ENCODE peak calls at places on chromosomes 2 and 18, in six cellular contexts. E, Q, P, L, X and R are unnamed samples.

GRCh38 chr2:128832946-128833560 is 514.4 kb upstream of the HS6ST1 start:
- DNase-seq in E (no peak), Q (no peak), P (no peak), L (no peak), X (no peak), R (peak; percentile 37)

GRCh38 chr2:119136093-119136492 is 22.5 kb downstream of the C1QL2 start:
- DNase-seq in E (no peak), Q (peak; percentile 8), P (no peak), L (no peak), X (peak; percentile 51), R (no peak)

GRCh38 chr2:230879271-230879882 is 14.6 kb downstream of the ITM2C start:
- DNase-seq in E (peak; percentile 56), Q (no peak), P (no peak), L (no peak), X (no peak), R (no peak)

GRCh38 chr2:46547223-46548102 is 68.1 kb downstream of the TMEM247 start:
- DNase-seq in E (no peak), Q (no peak), P (no peak), L (no peak), X (no peak), R (no peak)

GRCh38 chr2:349390-349789 is 61.5 kb upstream of the ALKAL2 start:
- DNase-seq in E (no peak), Q (no peak), P (no peak), L (no peak), X (no peak), R (no peak)

GRCh38 chr2:102657770-102658169 is 38.4 kb downstream of the SLC9A2 start:
- DNase-seq in E (no peak), Q (no peak), P (no peak), L (no peak), X (peak; percentile 65), R (no peak)

GRCh38 chr2:237012021-237012420 is 73.7 kb upstream of the COPS8 start:
- DNase-seq in E (no peak), Q (no peak), P (no peak), L (no peak), X (no peak), R (peak; percentile 80)

GRCh38 chr2:88108796-88109195 is 19.1 kb downstream of the FABP1 start:
- DNase-seq in E (no peak), Q (no peak), P (no peak), L (no peak), X (no peak), R (no peak)

GRCh38 chr2:233448220-233448559 is 93.9 kb downstream of the DGKD start:
- DNase-seq in E (no peak), Q (no peak), P (no peak), L (peak; percentile 48), X (peak; percentile 17), R (peak; percentile 37)

GRCh38 chr2:55743583-55743982 is 49.9 kb upstream of the PNPT1 start:
- DNase-seq in E (no peak), Q (peak; percentile 87), P (no peak), L (no peak), X (peak; percentile 50), R (no peak)

GRCh38 chr2:169162613-169163012 is 93.2 kb downstream of the DHRS9 start:
- DNase-seq in E (no peak), Q (no peak), P (no peak), L (no peak), X (no peak), R (no peak)

GRCh38 chr18:2850816-2851215 is 4.0 kb downstream of the EMILIN2 start:
- DNase-seq in E (no peak), Q (peak; percentile 32), P (no peak), L (no peak), X (no peak), R (no peak)

GRCh38 chr18:67586101-67586500 is 69.6 kb upstream of the DSEL start:
- DNase-seq in E (no peak), Q (no peak), P (no peak), L (no peak), X (no peak), R (no peak)

GRCh38 chr2:3433339-3433699 is 53.8 kb downstream of the TRAPPC12 start:
- DNase-seq in E (no peak), Q (no peak), P (no peak), L (no peak), X (no peak), R (no peak)

GRCh38 chr2:197927994-197928393 is 123.6 kb downstream of the PLCL1 start:
- DNase-seq in E (no peak), Q (peak; percentile 34), P (no peak), L (no peak), X (no peak), R (no peak)

DNA sequence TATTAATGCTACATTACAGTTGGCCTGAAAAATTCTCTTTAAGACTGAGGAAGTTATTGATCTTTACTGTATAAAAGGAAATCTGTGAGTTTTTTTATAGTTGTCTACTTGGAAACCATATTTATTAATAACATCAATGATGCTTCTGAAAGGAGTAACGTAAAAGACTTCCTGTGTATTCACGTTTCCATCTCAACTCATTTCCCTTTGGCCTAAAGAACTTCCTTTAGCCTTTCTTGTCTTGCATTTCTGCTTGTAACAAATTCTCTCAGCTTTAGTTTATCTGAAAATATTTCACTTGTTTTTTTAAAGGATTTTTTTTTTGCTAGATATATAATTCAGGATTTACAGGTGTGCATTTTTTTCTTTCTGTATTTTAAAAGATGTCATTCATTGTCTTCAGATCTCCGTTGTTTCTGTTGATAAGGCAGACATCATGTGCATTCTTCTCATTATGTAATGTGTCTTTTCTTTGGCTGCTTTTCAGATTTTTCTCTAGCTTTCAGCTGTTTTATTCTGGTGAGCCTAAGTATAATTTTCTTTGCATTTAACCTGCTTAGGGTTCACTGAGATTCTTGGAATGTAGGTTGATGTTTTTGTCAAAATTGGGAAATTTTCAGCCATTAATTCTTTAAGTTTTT is 159.0 kb upstream of the DAPL1 start:
- DNase-seq in E (no peak), Q (no peak), P (no peak), L (no peak), X (no peak), R (no peak)
- H3K9me3 ChIP-seq in E (no peaks in the 10 kb centered on the region), Q (no peaks in the 10 kb centered on the region), P (no peaks in the 10 kb centered on the region), L (no peaks in the 10 kb centered on the region), X (no peaks in the 10 kb centered on the region), R (no peaks in the 10 kb centered on the region)

DNA sequence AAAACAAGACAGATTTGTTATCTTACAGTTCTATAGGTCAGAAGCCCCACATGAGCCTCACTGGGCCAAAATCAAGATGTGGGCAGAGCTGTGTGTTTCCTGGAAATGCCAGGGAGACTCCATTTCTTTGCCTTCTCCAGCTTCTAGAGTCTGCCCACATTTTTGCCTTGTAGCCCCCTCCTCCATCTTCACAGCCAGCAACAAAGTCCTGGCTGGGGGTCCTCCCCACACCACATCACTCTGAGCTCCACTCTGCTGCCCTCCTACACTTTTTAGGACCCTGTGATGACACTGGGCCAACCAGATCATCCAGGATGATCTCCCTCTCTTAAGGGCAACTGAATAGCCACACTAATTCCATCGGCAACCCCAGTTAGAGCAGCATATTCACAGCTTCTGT is 34.3 kb downstream of the ASB1 start:
- DNase-seq in E (no peak), Q (no peak), P (no peak), L (no peak), X (no peak), R (no peak)
- TF ChIP-seq EZH2phosphoT487 in E (no peak), Q (no peak), P (no peak), L (no peak), X (no peak), R (no peak)

GRCh38 chr18:9292047-9292446 is 42.5 kb upstream of the TWSG1 start:
- DNase-seq in E (no peak), Q (no peak), P (no peak), L (no peak), X (no peak), R (no peak)

GRCh38 chr18:9297007-9297393 is 37.6 kb upstream of the TWSG1 start:
- DNase-seq in E (no peak), Q (no peak), P (no peak), L (no peak), X (no peak), R (no peak)

GRCh38 chr18:9296233-9297006 is 38.2 kb upstream of the TWSG1 start:
- DNase-seq in E (no peak), Q (no peak), P (no peak), L (no peak), X (peak; percentile 82), R (no peak)

GRCh38 chr18:9290171-9290570 is 44.4 kb upstream of the TWSG1 start:
- DNase-seq in E (no peak), Q (no peak), P (no peak), L (no peak), X (no peak), R (no peak)

GRCh38 chr18:9293948-9294347 is 40.6 kb upstream of the TWSG1 start:
- DNase-seq in E (no peak), Q (no peak), P (no peak), L (no peak), X (no peak), R (no peak)
- H3K9me3 ChIP-seq in E (no peaks in the 10 kb centered on the region), Q (no peaks in the 10 kb centered on the region), P (no peaks in the 10 kb centered on the region), L (peaks cover 15% of the 10 kb centered on the region), X (peaks cover 6% of the 10 kb centered on the region), R (peaks cover 4% of the 10 kb centered on the region)

GRCh38 chr2:217445726-217446125 is 557.1 kb downstream of the TNS1 start:
- DNase-seq in E (no peak), Q (no peak), P (no peak), L (no peak), X (no peak), R (no peak)

GRCh38 chr2:217452928-217453327 is 549.9 kb downstream of the TNS1 start:
- DNase-seq in E (no peak), Q (no peak), P (no peak), L (no peak), X (no peak), R (no peak)

GRCh38 chr2:217456016-217456415 is 546.8 kb downstream of the TNS1 start:
- DNase-seq in E (no peak), Q (no peak), P (no peak), L (no peak), X (no peak), R (no peak)

GRCh38 chr2:217449436-217449835 is 553.4 kb downstream of the TNS1 start:
- DNase-seq in E (no peak), Q (no peak), P (no peak), L (no peak), X (no peak), R (no peak)

DNA sequence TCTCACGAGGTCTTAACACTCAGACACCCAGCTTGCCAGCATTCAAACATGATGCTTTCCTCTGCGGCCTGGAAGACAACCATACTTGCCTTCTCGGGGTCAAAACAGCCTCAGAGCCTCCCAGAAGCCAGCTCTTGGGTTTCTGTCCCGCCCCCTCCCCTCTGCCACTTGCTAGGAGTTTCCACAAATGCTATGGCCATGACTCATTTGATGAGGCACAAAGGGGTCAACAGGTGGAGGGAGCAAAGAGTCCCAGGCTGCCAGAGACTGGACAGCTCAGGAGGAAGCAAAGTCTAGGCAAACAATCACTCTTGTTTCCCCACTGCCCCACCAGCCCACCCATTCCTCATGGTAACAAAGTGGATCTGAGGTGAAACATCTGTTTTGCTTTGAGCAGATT is 551.2 kb downstream of the TNS1 start:
- DNase-seq in E (peak; percentile 43), Q (peak; percentile 47), P (no peak), L (no peak), X (peak; percentile 75), R (no peak)
- TF ChIP-seq EZH2phosphoT487 in E (no peak), Q (no peak), P (no peak), L (no peak), X (no peak), R (no peak)

GRCh38 chr2:210410542-210410941 is 66.0 kb downstream of the LANCL1 start:
- DNase-seq in E (no peak), Q (no peak), P (no peak), L (no peak), X (no peak), R (no peak)
- H3K9me3 ChIP-seq in E (no peaks in the 10 kb centered on the region), Q (no peaks in the 10 kb centered on the region), P (no peaks in the 10 kb centered on the region), L (no peaks in the 10 kb centered on the region), X (no peaks in the 10 kb centered on the region), R (no peaks in the 10 kb centered on the region)